ENCODE peak calls at places on chromosomes 2 and 18, in four cellular contexts. T is mesendoderm; K is CD8-positive, alpha-beta T cell; I is brain microvascular endothelial cell. S is an unnamed sample. For H3K36me3, the result is how much of the 10 kb centered on the place peaks cover.

GRCh38 chr2:20617892-20618467 is 32.9 kb downstream of the HS1BP3 start:
- DNase-seq in T (no peak), K (no peak), I (peak), S (peak)

GRCh38 chr18:808086-808485 is 4.0 kb downstream of the YES1 start:
- DNase-seq in T (no peak), K (no peak), I (no peak), S (no peak)

GRCh38 chr2:238942080-238942761 is 94.3 kb downstream of the TWIST2 start:
- DNase-seq in T (no peak), K (no peak), I (no peak), S (no peak)

GRCh38 chr18:43420950-43421349 is 143.7 kb upstream of the SYT4 start:
- DNase-seq in T (peak), K (no peak), I (no peak), S (peak)

GRCh38 chr2:62137431-62137830 is 58.5 kb upstream of the B3GNT2 start:
- DNase-seq in T (peak), K (no peak), I (no peak), S (no peak)

GRCh38 chr2:11100130-11100529 is 55.1 kb upstream of the SLC66A3 start:
- DNase-seq in T (no peak), K (no peak), I (no peak), S (no peak)

GRCh38 chr2:74952575-74952974 is 5.9 kb upstream of the POLE4 start:
- DNase-seq in T (peak), K (no peak), I (no peak), S (no peak)

GRCh38 chr2:221104391-221104811 is 467.7 kb downstream of the EPHA4 start:
- DNase-seq in T (peak), K (no peak), I (peak), S (peak)

GRCh38 chr2:138066139-138066806 is 102.0 kb downstream of the HNMT start:
- DNase-seq in T (no peak), K (no peak), I (no peak), S (no peak)

GRCh38 chr18:59853380-59853779 is 46.4 kb upstream of the PMAIP1 start:
- DNase-seq in T (no peak), K (no peak), I (no peak), S (no peak)

GRCh38 chr2:42949125-42949524 is 156.7 kb upstream of the HAAO start:
- DNase-seq in T (no peak), K (no peak), I (no peak), S (no peak)

GRCh38 chr2:8754056-8754790 is 72.4 kb downstream of the ID2 start:
- DNase-seq in T (no peak), K (no peak), I (peak), S (no peak)

GRCh38 chr2:55107428-55107827 is 57.2 kb upstream of the RTN4 start:
- DNase-seq in T (no peak), K (no peak), I (no peak), S (no peak)

GRCh38 chr2:20635698-20636584 is 15.0 kb downstream of the HS1BP3 start:
- DNase-seq in T (peak), K (no peak), I (peak), S (peak)

GRCh38 chr2:127415593-127416485 is 2.4 kb upstream of the PROC start:
- DNase-seq in T (peak), K (peak), I (no peak), S (peak)

GRCh38 chr2:219419331-219420197 is 1.4 kb downstream of the DES start:
- DNase-seq in T (no peak), K (no peak), I (no peak), S (peak)

GRCh38 chr18:61335737-61336555 is 2.7 kb downstream of the CDH20 start:
- DNase-seq in T (peak), K (no peak), I (no peak), S (no peak)

GRCh38 chr2:42060718-42061619 is 13.1 kb downstream of the PKDCC start:
- DNase-seq in T (no peak), K (no peak), I (no peak), S (no peak)

GRCh38 chr18:38956068-38956467 is 1390.5 kb upstream of the CELF4 start:
- DNase-seq in T (no peak), K (no peak), I (no peak), S (no peak)

GRCh38 chr18:55790296-55790695 is 202.3 kb upstream of the TCF4 start:
- DNase-seq in T (no peak), K (no peak), I (peak), S (no peak)

GRCh38 chr2:46690825-46691224 is 211.5 kb downstream of the TMEM247 start:
- DNase-seq in T (no peak), K (no peak), I (peak), S (no peak)

GRCh38 chr2:133768261-133769021 is 200.2 kb upstream of the NCKAP5 start:
- DNase-seq in T (no peak), K (no peak), I (no peak), S (no peak)

GRCh38 chr2:197092431-197092830 is 165.9 kb upstream of the PGAP1 start:
- DNase-seq in T (no peak), K (no peak), I (peak), S (no peak)

GRCh38 chr2:105454801-105455485 is 56.1 kb upstream of the FHL2 start:
- DNase-seq in T (peak), K (no peak), I (peak), S (peak)

GRCh38 chr2:119011162-119011909 is 69.3 kb downstream of the MARCO start:
- DNase-seq in T (peak), K (no peak), I (peak), S (peak)

GRCh38 chr2:32865399-32866068 is 81.2 kb upstream of the LTBP1 start:
- DNase-seq in T (no peak), K (no peak), I (peak), S (no peak)

GRCh38 chr2:170714156-170715061 is 728 bp upstream of the SP5 start:
- DNase-seq in T (peak), K (no peak), I (no peak), S (peak)

GRCh38 chr2:224287533-224287932 is 114.4 kb downstream of the FAM124B start:
- DNase-seq in T (no peak), K (no peak), I (no peak), S (no peak)

DNA sequence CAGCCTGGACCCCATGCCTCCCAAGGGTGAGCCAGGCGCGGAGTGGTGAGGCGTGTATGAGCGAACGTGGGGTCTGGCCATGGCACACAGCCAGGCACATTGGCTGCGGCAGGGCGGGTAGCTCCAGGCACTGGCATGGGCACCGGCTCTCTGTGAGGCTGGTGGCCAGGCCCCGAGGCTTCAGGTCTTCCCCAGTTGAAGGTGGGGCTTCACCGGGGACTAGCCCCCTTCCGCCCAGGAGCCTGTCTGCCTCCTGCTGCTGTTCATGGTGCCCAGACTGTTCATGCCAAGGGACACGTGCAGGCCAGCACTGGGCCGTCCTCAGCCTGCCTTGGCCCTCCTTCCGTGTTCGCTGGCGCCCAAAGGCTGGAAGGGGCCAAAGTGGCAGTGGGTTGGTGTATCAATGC is 26.8 kb downstream of the DDX1 start:
- DNase-seq in T (no peak), K (no peak), I (no peak), S (no peak)
- H3K36me3 ChIP-seq in T (under half), K (under half), I (half or more), S (under half)

GRCh38 chr18:63303562-63303961 is 16.0 kb downstream of the BCL2 start:
- DNase-seq in T (no peak), K (no peak), I (no peak), S (no peak)

GRCh38 chr18:63307555-63308200 is 11.9 kb downstream of the BCL2 start:
- DNase-seq in T (no peak), K (no peak), I (no peak), S (no peak)

GRCh38 chr18:63309422-63309821 is 10.1 kb downstream of the BCL2 start:
- DNase-seq in T (no peak), K (no peak), I (no peak), S (no peak)

GRCh38 chr18:63306819-63307554 is 12.6 kb downstream of the BCL2 start:
- DNase-seq in T (no peak), K (no peak), I (no peak), S (no peak)

GRCh38 chr18:63306249-63306648 is 13.3 kb downstream of the BCL2 start:
- DNase-seq in T (no peak), K (no peak), I (no peak), S (no peak)
- H3K36me3 ChIP-seq in T (under half), K (under half), I (under half), S (under half)

GRCh38 chr2:152649997-152650396 is 67.3 kb downstream of the PRPF40A start:
- DNase-seq in T (no peak), K (no peak), I (no peak), S (no peak)
- H3K36me3 ChIP-seq in T (under half), K (under half), I (under half), S (under half)

GRCh38 chr2:182941121-182941713 is 74.8 kb upstream of the FRZB start:
- DNase-seq in T (no peak), K (no peak), I (no peak), S (no peak)

GRCh38 chr2:182946949-182947348 is 80.5 kb upstream of the FRZB start:
- DNase-seq in T (no peak), K (no peak), I (peak), S (no peak)

GRCh38 chr2:182941939-182942338 is 75.5 kb upstream of the FRZB start:
- DNase-seq in T (no peak), K (no peak), I (no peak), S (no peak)

GRCh38 chr2:182943339-182943738 is 76.9 kb upstream of the FRZB start:
- DNase-seq in T (no peak), K (no peak), I (no peak), S (no peak)

GRCh38 chr2:182942756-182943155 is 76.3 kb upstream of the FRZB start:
- DNase-seq in T (no peak), K (no peak), I (no peak), S (no peak)
- H3K36me3 ChIP-seq in T (under half), K (under half), I (under half), S (under half)

DNA sequence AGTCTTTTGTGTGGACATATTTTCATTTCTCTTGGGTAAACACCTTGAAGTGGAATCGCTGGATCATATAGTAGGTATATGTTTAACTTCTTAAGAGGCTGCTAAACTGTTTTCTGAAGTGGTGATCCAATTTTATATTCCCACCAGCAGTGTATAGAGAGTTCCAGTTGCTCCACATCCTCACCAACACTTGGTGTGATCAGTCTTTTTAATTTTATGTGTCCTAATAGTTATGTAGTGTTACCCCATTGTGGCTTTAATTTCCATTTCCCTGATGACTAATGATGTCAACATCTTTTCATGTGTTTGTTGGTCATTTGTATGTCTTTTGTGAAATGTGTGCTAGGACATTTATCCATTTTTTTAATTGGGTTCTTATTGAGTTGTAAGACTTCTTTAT is 56.9 kb downstream of the DGKD start:
- DNase-seq in T (no peak), K (no peak), I (no peak), S (no peak)
- H3K36me3 ChIP-seq in T (under half), K (under half), I (under half), S (under half)

DNA sequence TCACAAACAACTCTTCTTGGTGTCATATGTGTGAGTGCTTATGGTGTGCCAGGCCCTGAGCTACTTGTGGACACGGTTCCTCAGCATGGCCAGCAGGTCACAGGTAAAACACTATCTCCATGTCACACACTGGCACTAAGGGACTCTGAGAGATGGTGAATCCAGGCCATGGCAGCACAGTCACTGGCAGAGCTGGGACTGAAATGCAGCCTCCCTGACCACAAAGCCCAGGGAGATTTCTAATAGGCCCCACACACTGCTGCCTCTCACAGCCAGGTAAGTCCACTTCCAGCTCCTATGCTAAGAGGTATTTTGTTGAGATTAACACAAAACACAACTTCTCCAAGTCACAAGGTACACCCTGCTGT is 92.0 kb downstream of the ACTR2 start:
- DNase-seq in T (no peak), K (no peak), I (no peak), S (no peak)
- H3K36me3 ChIP-seq in T (under half), K (under half), I (under half), S (under half)

GRCh38 chr2:98759338-98759737 is 28.4 kb upstream of the MGAT4A start:
- DNase-seq in T (no peak), K (no peak), I (no peak), S (no peak)
- H3K36me3 ChIP-seq in T (under half), K (under half), I (under half), S (under half)

GRCh38 chr2:160292225-160292624 is 92.2 kb upstream of the ITGB6 start:
- DNase-seq in T (peak), K (no peak), I (peak), S (no peak)
- H3K36me3 ChIP-seq in T (under half), K (under half), I (under half), S (under half)

GRCh38 chr2:235661136-235661535 is 167.3 kb downstream of the AGAP1 start:
- DNase-seq in T (no peak), K (no peak), I (no peak), S (no peak)

GRCh38 chr2:235660484-235661081 is 166.7 kb downstream of the AGAP1 start:
- DNase-seq in T (no peak), K (no peak), I (no peak), S (no peak)

GRCh38 chr2:235663877-235664276 is 170.0 kb downstream of the AGAP1 start:
- DNase-seq in T (no peak), K (no peak), I (no peak), S (no peak)

GRCh38 chr2:235661538-235661937 is 167.7 kb downstream of the AGAP1 start:
- DNase-seq in T (no peak), K (no peak), I (no peak), S (no peak)

DNA sequence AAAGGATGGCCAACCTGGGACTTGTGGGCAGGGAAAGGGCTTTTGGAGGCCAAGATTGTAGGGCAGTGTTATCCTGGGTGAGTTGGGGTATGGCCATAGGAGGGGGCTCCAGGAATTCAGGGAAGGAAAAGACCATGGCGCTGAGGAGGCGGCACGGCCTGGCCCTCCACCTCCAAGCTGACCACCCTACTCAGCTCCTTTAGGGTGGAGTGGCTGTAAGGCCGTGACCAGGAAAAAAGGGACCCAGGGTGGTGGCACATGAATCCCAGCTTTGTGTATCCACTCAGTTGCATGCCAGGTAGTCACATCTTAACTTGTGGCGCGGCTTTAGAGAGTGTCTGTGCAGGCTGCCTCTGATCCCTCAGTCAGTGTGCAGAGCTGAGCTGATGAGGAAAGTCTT is 168.1 kb downstream of the AGAP1 start:
- DNase-seq in T (no peak), K (no peak), I (no peak), S (no peak)
- H3K36me3 ChIP-seq in T (under half), K (under half), I (under half), S (under half)

GRCh38 chr2:98388081-98388480 is 41.8 kb downstream of the CNGA3 start:
- DNase-seq in T (no peak), K (no peak), I (no peak), S (no peak)

GRCh38 chr2:98390571-98391476 is 44.6 kb downstream of the CNGA3 start:
- DNase-seq in T (no peak), K (no peak), I (no peak), S (peak)

GRCh38 chr2:98389248-98389605 is 43.0 kb downstream of the CNGA3 start:
- DNase-seq in T (no peak), K (no peak), I (no peak), S (peak)

GRCh38 chr2:98387478-98387877 is 41.2 kb downstream of the CNGA3 start:
- DNase-seq in T (no peak), K (no peak), I (no peak), S (no peak)

GRCh38 chr2:98388601-98389247 is 42.5 kb downstream of the CNGA3 start:
- DNase-seq in T (no peak), K (no peak), I (no peak), S (peak)
- H3K36me3 ChIP-seq in T (under half), K (under half), I (under half), S (under half)

S was measured in H7.